ENCODE peak calls at places on chromosomes 12 and 14, in nine cellular contexts. K is neural progenitor cell; C is non-pigmented ciliary epithelial cell; X is stimulated activated naive CD8-positive, alpha-beta T cell treated with anti-CD3 and anti-CD28 coated beads, Interleukin-15, amount 100 ng/mL, for 72 hours; H is stimulated activated CD4-positive, alpha-beta T cell treated with anti-CD3 and anti-CD28 coated beads, Interleukin-1b, Interleukin-23, amount 100 ng/mL, for 4 hours; S is aorta; Y is LoVo; O is RWPE1; T is T-helper 1 cell. F is an unnamed sample.

GRCh38 chr12:72273851-72274284 is 1.7 kb downstream of the TRHDE start:
- DNase-seq in K (no peak), C (no peak), X (no peak), H (no peak), S (no peak), Y (no peak), O (no peak), T (no peak), F (no peak)

GRCh38 chr14:26206640-26207039 is 391.2 kb downstream of the NOVA1 start:
- DNase-seq in K (no peak), C (no peak), X (no peak), H (no peak), S (no peak), Y (no peak), O (no peak), T (no peak), F (no peak)

GRCh38 chr14:67526676-67527459 is 6.2 kb upstream of the PLEKHH1 start:
- DNase-seq in K (peak), C (peak), X (peak), H (no peak), S (peak), Y (peak), O (peak), T (no peak), F (no peak)

GRCh38 chr12:46647034-46647433 is 178.8 kb downstream of the SLC38A4 start:
- DNase-seq in K (no peak), C (no peak), X (no peak), H (no peak), S (no peak), Y (no peak), O (no peak), T (no peak), F (no peak)

GRCh38 chr14:54230645-54231044 is 166.2 kb upstream of the CDKN3 start:
- DNase-seq in K (no peak), C (no peak), X (no peak), H (no peak), S (no peak), Y (no peak), O (no peak), T (no peak), F (no peak)

GRCh38 chr14:76917158-76917596 is 91.0 kb downstream of the LRRC74A start:
- DNase-seq in K (peak), C (no peak), X (no peak), H (no peak), S (peak), Y (peak), O (peak), T (no peak), F (no peak)

GRCh38 chr14:32263939-32264567 is 61.0 kb upstream of the RNU6-8 start:
- DNase-seq in K (no peak), C (no peak), X (no peak), H (no peak), S (no peak), Y (no peak), O (no peak), T (no peak), F (no peak)

GRCh38 chr12:93390025-93390424 is 12.3 kb downstream of the NUDT4 start:
- DNase-seq in K (no peak), C (no peak), X (no peak), H (no peak), S (no peak), Y (no peak), O (no peak), T (no peak), F (no peak)

GRCh38 chr14:21796912-21797311 is 123.3 kb upstream of the OR4E1 start:
- DNase-seq in K (peak), C (no peak), X (no peak), H (no peak), S (no peak), Y (no peak), O (no peak), T (no peak), F (no peak)

GRCh38 chr14:24876009-24876690 is 173.8 kb downstream of the STXBP6 start:
- DNase-seq in K (no peak), C (no peak), X (no peak), H (no peak), S (no peak), Y (no peak), O (no peak), T (no peak), F (no peak)

GRCh38 chr12:55931780-55932545 is 1.0 kb downstream of the DGKA start:
- DNase-seq in K (peak), C (no peak), X (no peak), H (no peak), S (peak), Y (peak), O (no peak), T (no peak), F (no peak)

GRCh38 chr14:64337901-64338615 is 43.9 kb upstream of the ESR2 start:
- DNase-seq in K (peak), C (no peak), X (peak), H (no peak), S (no peak), Y (peak), O (peak), T (no peak), F (peak)

GRCh38 chr12:38745601-38746000 is 159.8 kb downstream of the CPNE8 start:
- DNase-seq in K (peak), C (no peak), X (no peak), H (no peak), S (no peak), Y (no peak), O (no peak), T (no peak), F (no peak)

GRCh38 chr12:12357697-12358476 is 1.0 kb downstream of the BORCS5 start:
- DNase-seq in K (no peak), C (no peak), X (no peak), H (no peak), S (no peak), Y (no peak), O (no peak), T (no peak), F (no peak)

GRCh38 chr14:54564071-54564798 is 2.7 kb upstream of the SAMD4A start:
- DNase-seq in K (peak), C (no peak), X (no peak), H (no peak), S (no peak), Y (peak), O (peak), T (no peak), F (no peak)

GRCh38 chr12:45745861-45746277 is 16.4 kb downstream of the ARID2 start:
- DNase-seq in K (no peak), C (no peak), X (no peak), H (no peak), S (no peak), Y (peak), O (no peak), T (no peak), F (no peak)

GRCh38 chr14:54001189-54001878 is 44.7 kb upstream of the BMP4 start:
- DNase-seq in K (peak), C (no peak), X (no peak), H (no peak), S (no peak), Y (peak), O (no peak), T (no peak), F (no peak)

GRCh38 chr14:92687681-92688433 is 60.6 kb downstream of the LGMN start:
- DNase-seq in K (peak), C (no peak), X (no peak), H (no peak), S (peak), Y (no peak), O (no peak), T (no peak), F (no peak)

GRCh38 chr14:93303659-93304058 is 29.2 kb downstream of the BTBD7 start:
- DNase-seq in K (no peak), C (no peak), X (no peak), H (no peak), S (no peak), Y (no peak), O (no peak), T (no peak), F (no peak)

GRCh38 chr14:72416892-72417291 is 477.0 kb downstream of the DPF3 start:
- DNase-seq in K (no peak), C (no peak), X (no peak), H (no peak), S (no peak), Y (peak), O (no peak), T (no peak), F (no peak)

GRCh38 chr12:131371580-131372475 is 339.1 kb upstream of the SFSWAP start:
- DNase-seq in K (no peak), C (no peak), X (no peak), H (no peak), S (no peak), Y (no peak), O (no peak), T (no peak), F (no peak)

GRCh38 chr12:91985002-91985767 is 160.5 kb downstream of the BTG1 start:
- DNase-seq in K (no peak), C (no peak), X (no peak), H (no peak), S (no peak), Y (no peak), O (no peak), T (no peak), F (no peak)

GRCh38 chr12:34392741-34393085 is 370.4 kb downstream of the ALG10 start:
- DNase-seq in K (no peak), C (no peak), X (no peak), H (no peak), S (peak), Y (no peak), O (no peak), T (peak), F (no peak)

GRCh38 chr14:63295991-63296630 is 22.6 kb downstream of the GPHB5 start:
- DNase-seq in K (no peak), C (no peak), X (no peak), H (no peak), S (no peak), Y (no peak), O (no peak), T (no peak), F (no peak)

GRCh38 chr12:105229446-105229845 is 6.5 kb downstream of the APPL2 start:
- DNase-seq in K (no peak), C (no peak), X (no peak), H (no peak), S (no peak), Y (peak), O (no peak), T (no peak), F (no peak)

GRCh38 chr14:100762089-100762515 is 35.4 kb downstream of the DLK1 start:
- DNase-seq in K (no peak), C (no peak), X (no peak), H (no peak), S (no peak), Y (peak), O (no peak), T (no peak), F (no peak)

GRCh38 chr12:95538656-95539055 is 12.6 kb downstream of the USP44 start:
- DNase-seq in K (no peak), C (no peak), X (no peak), H (no peak), S (no peak), Y (no peak), O (no peak), T (no peak), F (no peak)

GRCh38 chr12:100234591-100235304 is 32.1 kb downstream of the DEPDC4 start:
- DNase-seq in K (peak), C (peak), X (no peak), H (no peak), S (no peak), Y (peak), O (peak), T (no peak), F (no peak)

GRCh38 chr14:92969470-92970232 is 46.7 kb downstream of the CHGA start:
- DNase-seq in K (no peak), C (no peak), X (no peak), H (no peak), S (peak), Y (no peak), O (no peak), T (no peak), F (no peak)

GRCh38 chr12:39412210-39412609 is 30.7 kb downstream of the KIF21A start:
- DNase-seq in K (no peak), C (no peak), X (no peak), H (no peak), S (no peak), Y (no peak), O (no peak), T (no peak), F (no peak)

GRCh38 chr12:111978545-111978944 is 34.4 kb downstream of the TMEM116 start:
- DNase-seq in K (no peak), C (no peak), X (no peak), H (no peak), S (no peak), Y (no peak), O (no peak), T (no peak), F (no peak)

GRCh38 chr12:9711664-9712063 is 21.2 kb downstream of the CLECL1 start:
- DNase-seq in K (no peak), C (no peak), X (no peak), H (no peak), S (no peak), Y (no peak), O (no peak), T (no peak), F (no peak)

GRCh38 chr12:47383942-47384341 is 304.2 kb upstream of the AMIGO2 start:
- DNase-seq in K (no peak), C (no peak), X (no peak), H (no peak), S (no peak), Y (no peak), O (no peak), T (no peak), F (no peak)